ENCODE peak calls at places on chromosomes 6 and 20, in five cellular contexts. Z, T, E, U and Q are unnamed samples.

GRCh38 chr6:132286298-132287019 is 114.8 kb downstream of the MOXD1 start:
- DNase-seq in Z (no peak), T (no peak), E (no peak), U (no peak), Q (no peak)

GRCh38 chr6:134707342-134707982 is 242.4 kb downstream of the ALDH8A1 start:
- DNase-seq in Z (no peak), T (peak), E (no peak), U (no peak), Q (no peak)

GRCh38 chr6:149166324-149166723 is 151.2 kb upstream of the TAB2 start:
- DNase-seq in Z (no peak), T (no peak), E (no peak), U (no peak), Q (no peak)

GRCh38 chr20:63700199-63701050 is 4.0 kb downstream of the TNFRSF6B start:
- DNase-seq in Z (peak), T (no peak), E (peak), U (peak), Q (no peak)

GRCh38 chr20:21693322-21693721 is 12.1 kb upstream of the PAX1 start:
- DNase-seq in Z (no peak), T (no peak), E (no peak), U (no peak), Q (no peak)

GRCh38 chr20:44022464-44022863 is 107.8 kb downstream of the TOX2 start:
- DNase-seq in Z (no peak), T (no peak), E (no peak), U (peak), Q (no peak)

GRCh38 chr20:10711903-10712373 is 38.1 kb upstream of the JAG1 start:
- DNase-seq in Z (no peak), T (no peak), E (no peak), U (no peak), Q (no peak)

GRCh38 chr6:18263561-18264337 is 581 bp downstream of the DEK start:
- DNase-seq in Z (peak), T (peak), E (peak), U (no peak), Q (peak)

GRCh38 chr20:16761305-16761829 is 13.2 kb downstream of the OTOR start:
- DNase-seq in Z (no peak), T (peak), E (peak), U (no peak), Q (peak)

GRCh38 chr6:166659581-166659980 is 32.5 kb upstream of the RPS6KA2 start:
- DNase-seq in Z (no peak), T (no peak), E (no peak), U (no peak), Q (no peak)

GRCh38 chr6:52106994-52107393 is 19.6 kb upstream of the PKHD1 start:
- DNase-seq in Z (no peak), T (no peak), E (no peak), U (no peak), Q (no peak)

GRCh38 chr6:87213364-87213763 is 58.0 kb downstream of the ZNF292 start:
- DNase-seq in Z (no peak), T (no peak), E (no peak), U (no peak), Q (no peak)

GRCh38 chr6:48765352-48765961 is 654.5 kb upstream of the PTCHD4 start:
- DNase-seq in Z (no peak), T (peak), E (peak), U (no peak), Q (no peak)

GRCh38 chr20:50450961-50451752 is 59.0 kb upstream of the PTPN1 start:
- DNase-seq in Z (no peak), T (no peak), E (no peak), U (no peak), Q (peak)

GRCh38 chr20:50717312-50717711 is 14.1 kb upstream of the PARD6B start:
- DNase-seq in Z (no peak), T (no peak), E (no peak), U (no peak), Q (no peak)

GRCh38 chr6:125380474-125380873 is 78.7 kb upstream of the HDDC2 start:
- DNase-seq in Z (no peak), T (no peak), E (no peak), U (no peak), Q (no peak)

GRCh38 chr20:49603209-49603627 is 35.3 kb upstream of the PTGIS start:
- DNase-seq in Z (no peak), T (no peak), E (peak), U (no peak), Q (no peak)

GRCh38 chr6:73382462-73383113 is 12.0 kb upstream of the DDX43 start:
- DNase-seq in Z (no peak), T (no peak), E (no peak), U (no peak), Q (no peak)

GRCh38 chr6:134902074-134902861 is 47.6 kb downstream of the ALDH8A1 start:
- DNase-seq in Z (no peak), T (no peak), E (no peak), U (no peak), Q (no peak)

GRCh38 chr20:37823276-37823980 is 79.5 kb upstream of the VSTM2L start:
- DNase-seq in Z (no peak), T (no peak), E (no peak), U (no peak), Q (no peak)

GRCh38 chr20:24406761-24407550 is 62.5 kb upstream of the SYNDIG1 start:
- DNase-seq in Z (no peak), T (no peak), E (no peak), U (no peak), Q (no peak)

GRCh38 chr20:40506567-40506966 is 182.5 kb downstream of the MAFB start:
- DNase-seq in Z (peak), T (no peak), E (no peak), U (peak), Q (peak)

GRCh38 chr20:51665543-51666118 is 102.6 kb downstream of the ATP9A start:
- DNase-seq in Z (no peak), T (no peak), E (no peak), U (no peak), Q (no peak)

GRCh38 chr6:81894286-81894685 is 141.8 kb upstream of the TENT5A start:
- DNase-seq in Z (no peak), T (no peak), E (no peak), U (no peak), Q (no peak)

GRCh38 chr20:7893019-7893730 is 47.1 kb downstream of the HAO1 start:
- DNase-seq in Z (no peak), T (no peak), E (no peak), U (no peak), Q (no peak)

GRCh38 chr6:113306552-113307145 is 550.5 kb upstream of the MARCKS start:
- DNase-seq in Z (peak), T (peak), E (peak), U (no peak), Q (peak)

GRCh38 chr6:26029857-26030653 is 57.2 kb upstream of the HFE start:
- DNase-seq in Z (no peak), T (no peak), E (no peak), U (no peak), Q (no peak)

GRCh38 chr20:23127506-23128279 is 41.6 kb upstream of the CD93 start:
- DNase-seq in Z (no peak), T (no peak), E (no peak), U (peak), Q (no peak)

GRCh38 chr20:6828794-6829423 is 61.4 kb downstream of the BMP2 start:
- DNase-seq in Z (no peak), T (peak), E (peak), U (no peak), Q (peak)

GRCh38 chr20:62141397-62142251 is 1.6 kb downstream of the PSMA7 start:
- DNase-seq in Z (peak), T (no peak), E (no peak), U (no peak), Q (peak)

GRCh38 chr6:4055420-4056041 is 23.4 kb downstream of the FAM217A start:
- DNase-seq in Z (no peak), T (no peak), E (no peak), U (no peak), Q (no peak)

GRCh38 chr6:17842014-17842776 is 135.5 kb upstream of the NUP153 start:
- DNase-seq in Z (no peak), T (no peak), E (no peak), U (no peak), Q (no peak)

GRCh38 chr6:17890309-17890708 is 97.1 kb downstream of the KIF13A start:
- DNase-seq in Z (no peak), T (no peak), E (no peak), U (no peak), Q (no peak)

GRCh38 chr6:36319436-36319762 is 17.3 kb downstream of the BNIP5 start:
- DNase-seq in Z (no peak), T (no peak), E (no peak), U (no peak), Q (no peak)

GRCh38 chr6:128659878-128660622 is 139.7 kb upstream of the PTPRK start:
- DNase-seq in Z (no peak), T (no peak), E (no peak), U (no peak), Q (no peak)

GRCh38 chr20:50921055-50921454 is 10.2 kb downstream of the ADNP start:
- DNase-seq in Z (no peak), T (no peak), E (no peak), U (no peak), Q (no peak)